ENCODE peak calls at places on chromosome 21, in nine cellular contexts. G is left lung; Y is lower lobe of right lung; C is upper lobe of left lung; I is RWPE2; T is GM12878; D is CD4-positive, CD25-positive, alpha-beta regulatory T cell; V is PC-3; H is psoas muscle. N is an unnamed sample. For H3K36me3, the result is how much of the 10 kb centered on the place peaks cover.

GRCh38 chr21:26795866-26796329 is 49.3 kb downstream of the ADAMTS1 start:
- ATAC-seq in Y (peak), V (peak), C (no peak), I (peak), G (peak), D (no peak), T (no peak), H (peak), N (peak)

GRCh38 chr21:25169370-25169769 is 437.9 kb downstream of the MRPL39 start:
- ATAC-seq in H (no peak), G (no peak), D (no peak), C (no peak), Y (no peak), V (peak), I (no peak), T (no peak), N (no peak)

GRCh38 chr21:33587792-33588484 is 546 bp downstream of the DONSON start:
- ATAC-seq in I (peak), D (peak), V (peak), G (peak), C (peak), H (peak), Y (peak), T (peak), N (peak)

GRCh38 chr21:26112127-26112742 is 58.3 kb downstream of the APP start:
- ATAC-seq in Y (no peak), V (peak), D (no peak), I (no peak), H (no peak), C (no peak), G (no peak), T (peak), N (no peak)

GRCh38 chr21:38577887-38578286 is 79.6 kb upstream of the ERG start:
- ATAC-seq in G (no peak), V (no peak), D (no peak), I (no peak), H (no peak), Y (no peak), T (no peak), C (no peak), N (no peak)

GRCh38 chr21:37508341-37508740 is 141.8 kb downstream of the DYRK1A start:
- ATAC-seq in I (no peak), V (no peak), C (no peak), Y (no peak), T (no peak), H (no peak), G (no peak), D (no peak), N (no peak)

GRCh38 chr21:26148834-26149354 is 21.7 kb downstream of the APP start:
- ATAC-seq in D (no peak), Y (no peak), I (peak), G (peak), T (no peak), H (no peak), C (no peak), V (peak), N (peak)

GRCh38 chr21:38909109-38909508 is 103.4 kb downstream of the ETS2 start:
- ATAC-seq in H (no peak), G (no peak), I (no peak), T (no peak), D (no peak), C (no peak), Y (no peak), V (no peak), N (no peak)

GRCh38 chr21:25997788-25998611 is 172.6 kb downstream of the APP start:
- ATAC-seq in D (no peak), G (peak), H (no peak), Y (peak), V (peak), I (no peak), T (no peak), C (no peak), N (no peak)

DNA sequence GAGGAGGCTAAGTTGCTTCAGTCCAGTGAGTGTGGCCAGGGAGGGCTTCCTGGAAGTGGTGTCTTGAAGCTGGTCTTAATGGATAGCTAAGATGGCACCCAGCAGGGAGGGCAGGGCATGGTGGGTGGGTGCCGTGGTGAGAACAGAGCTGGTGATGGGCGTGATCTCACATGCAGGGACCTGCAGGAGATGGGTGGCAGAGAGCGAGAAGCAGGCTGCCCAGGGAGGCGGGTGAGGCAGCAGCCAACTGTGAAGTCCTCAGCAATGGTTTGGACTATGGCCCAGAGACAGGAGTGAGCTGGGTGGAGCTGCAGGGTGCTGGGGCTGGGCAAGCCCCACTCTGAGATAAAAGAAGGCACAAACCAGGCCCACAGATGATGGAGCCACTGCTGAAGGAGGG is 50.7 kb downstream of the UMODL1 start:
- ATAC-seq in V (no peak), D (no peak), T (no peak), G (peak), Y (no peak), H (no peak), C (no peak), I (no peak), N (no peak)
- H3K27ac ChIP-seq in V (peak), D (no peak), T (no peak), G (no peak), Y (no peak), H (no peak), C (no peak), I (no peak), N (no peak)

DNA sequence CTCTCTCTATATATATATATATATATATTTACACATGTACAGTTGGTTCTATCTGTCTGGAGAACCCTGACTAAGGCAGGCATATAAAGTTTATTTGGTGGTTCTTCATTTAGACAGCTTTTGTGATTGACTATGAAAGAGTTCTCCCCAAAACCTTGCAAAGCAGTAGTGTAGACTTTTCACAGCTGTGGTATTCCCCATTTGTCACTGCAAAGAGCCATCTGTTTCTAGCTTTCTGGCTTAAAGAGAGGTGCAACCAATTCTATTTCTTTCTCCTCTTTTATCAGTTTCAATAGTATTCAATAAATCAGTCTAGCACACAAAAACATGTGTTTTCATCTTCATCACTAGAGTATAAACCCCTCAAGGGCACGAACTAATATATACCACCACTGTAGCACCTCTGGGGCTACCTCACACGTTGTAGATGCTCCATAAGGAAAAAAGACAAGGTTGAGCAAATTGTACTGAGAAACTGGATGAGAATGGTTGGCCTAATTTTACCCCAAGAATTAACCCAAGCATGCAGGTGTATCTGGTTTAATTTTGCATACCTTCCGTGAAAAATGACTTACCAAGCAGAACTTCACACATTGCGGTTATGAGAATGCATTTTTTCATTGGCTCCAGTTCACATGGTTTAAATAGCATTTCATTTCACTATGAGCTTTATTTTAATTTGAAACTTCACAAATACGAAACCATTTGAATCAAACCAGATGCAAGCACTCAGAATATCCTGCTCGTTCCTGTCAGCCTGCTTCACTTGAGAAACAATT is 512.4 kb downstream of the LTN1 start:
- ATAC-seq in V (no peak), D (no peak), T (no peak), C (no peak), G (no peak), H (no peak), I (no peak), Y (no peak), N (no peak)
- H3K36me3 ChIP-seq in V (under half), D (under half), T (under half), C (under half), G (under half), H (under half), I (under half), Y (under half), N (under half)

DNA sequence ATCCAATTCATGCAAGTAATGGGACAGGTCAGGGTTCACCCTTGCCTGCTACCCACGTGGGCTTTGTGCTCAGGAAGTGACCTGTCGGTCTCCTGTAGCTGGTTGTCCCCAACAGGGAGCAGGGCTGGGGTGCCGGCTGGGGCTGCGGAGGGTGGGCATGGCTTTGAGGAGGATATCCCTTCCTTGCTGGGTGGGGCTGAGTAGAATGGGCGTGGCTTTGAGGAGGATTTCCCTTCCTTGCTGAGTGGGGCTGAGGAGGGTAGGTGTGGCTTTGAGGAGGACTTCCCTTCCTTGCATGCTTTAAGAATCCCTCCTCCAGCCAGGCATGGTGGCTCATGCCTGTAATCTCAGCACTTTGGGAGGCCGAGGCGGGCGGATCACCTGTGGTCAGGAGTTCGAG is 151.3 kb downstream of the CLIC6 start:
- ATAC-seq in D (no peak), C (no peak), I (no peak), G (peak), T (no peak), Y (peak), H (peak), V (no peak), N (no peak)
- H3K27ac ChIP-seq in D (no peak), C (no peak), I (peak), G (no peak), T (no peak), Y (no peak), H (peak), V (no peak), N (no peak)

DNA sequence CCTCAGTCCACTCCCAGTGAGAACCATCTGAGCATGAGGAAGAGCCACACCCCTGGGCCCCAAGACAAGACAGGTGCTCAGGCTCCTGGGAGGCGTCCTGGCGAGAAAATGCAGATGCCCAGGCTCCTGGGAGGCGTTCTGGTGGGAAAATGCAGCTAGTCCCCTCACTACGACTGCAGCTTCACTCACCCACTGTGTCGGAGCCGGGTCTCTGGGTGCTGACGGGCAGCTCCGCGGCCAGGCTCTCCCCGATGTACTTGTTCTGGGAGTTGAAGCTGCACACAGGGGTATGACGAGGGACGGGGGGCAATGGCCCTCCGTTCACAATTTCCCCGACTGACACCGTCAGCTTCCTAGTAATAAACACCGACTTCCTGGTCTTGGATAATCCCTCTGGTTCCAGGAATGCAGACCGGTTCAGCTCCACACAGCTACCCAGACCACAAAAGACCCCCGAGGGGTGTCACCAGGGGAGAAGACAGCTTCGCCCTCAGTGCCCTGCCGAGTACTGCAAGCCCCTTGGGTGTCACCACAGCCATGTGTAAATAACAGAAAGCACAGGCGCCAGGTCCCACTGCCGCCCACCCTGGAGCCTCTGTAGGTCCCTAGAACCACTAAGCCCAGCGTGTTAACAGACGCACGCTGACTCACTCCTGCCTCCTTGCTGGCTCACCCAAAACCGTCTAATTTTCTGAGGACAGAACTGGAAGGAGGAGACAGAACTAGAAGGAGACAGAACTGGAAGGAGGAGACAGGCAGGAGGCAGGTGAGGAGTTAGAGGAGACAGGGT is 19.5 kb downstream of the MCM3AP start:
- ATAC-seq in Y (no peak), G (no peak), V (no peak), I (peak), C (no peak), D (no peak), T (no peak), H (peak), N (no peak)
- H3K36me3 ChIP-seq in Y (half or more), G (half or more), V (half or more), I (half or more), C (half or more), D (half or more), T (under half), H (under half), N (under half)

DNA sequence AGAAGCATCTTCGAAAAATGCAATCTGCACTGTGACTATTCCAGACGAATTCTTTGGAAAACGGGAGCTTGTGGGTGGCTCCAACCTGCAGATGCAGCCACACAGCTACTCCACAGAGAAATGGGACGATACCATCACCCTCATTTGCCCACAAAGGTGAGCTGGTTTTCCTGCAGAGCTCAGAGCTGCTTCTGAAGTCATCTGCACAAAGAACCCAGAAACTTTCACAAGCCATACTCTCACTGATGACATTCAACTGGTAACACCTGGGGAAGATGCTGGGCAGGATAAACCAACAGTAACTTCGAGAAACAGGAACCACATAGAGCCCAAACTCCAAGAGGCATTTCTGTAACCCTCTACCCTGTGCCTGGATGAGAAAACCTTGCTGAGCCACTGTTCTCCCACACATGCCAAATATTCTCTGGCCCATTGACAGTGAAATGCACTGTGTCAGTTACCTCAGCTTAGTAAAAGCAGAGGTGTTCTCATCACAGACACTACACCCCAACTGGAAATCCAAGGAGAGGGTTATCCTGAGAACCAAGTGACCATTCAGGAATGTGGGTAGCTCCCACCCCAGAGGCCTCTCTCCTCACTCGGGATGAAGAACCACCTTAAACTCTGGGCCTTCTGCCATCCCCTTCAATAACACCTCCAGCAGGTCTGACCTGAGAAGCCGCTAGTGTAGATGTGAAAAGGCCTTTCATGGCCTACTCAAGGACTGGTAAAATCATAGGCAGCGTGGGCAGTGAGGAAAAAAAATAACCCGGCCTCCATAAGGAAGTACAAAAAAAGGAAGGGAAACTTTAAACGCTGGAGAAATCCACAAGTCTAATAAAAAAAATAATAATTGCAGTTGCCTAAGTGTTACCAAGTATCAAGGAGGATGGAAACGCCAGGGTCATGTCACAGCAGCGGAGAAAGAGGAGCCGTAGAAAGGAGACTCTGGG is 56.7 kb downstream of the HSF2BP start:
- ATAC-seq in T (no peak), C (no peak), I (no peak), H (peak), V (no peak), Y (peak), G (peak), D (no peak), N (no peak)
- H3K27ac ChIP-seq in T (no peak), C (peak), I (peak), H (peak), V (no peak), Y (peak), G (peak), D (no peak), N (no peak)

DNA sequence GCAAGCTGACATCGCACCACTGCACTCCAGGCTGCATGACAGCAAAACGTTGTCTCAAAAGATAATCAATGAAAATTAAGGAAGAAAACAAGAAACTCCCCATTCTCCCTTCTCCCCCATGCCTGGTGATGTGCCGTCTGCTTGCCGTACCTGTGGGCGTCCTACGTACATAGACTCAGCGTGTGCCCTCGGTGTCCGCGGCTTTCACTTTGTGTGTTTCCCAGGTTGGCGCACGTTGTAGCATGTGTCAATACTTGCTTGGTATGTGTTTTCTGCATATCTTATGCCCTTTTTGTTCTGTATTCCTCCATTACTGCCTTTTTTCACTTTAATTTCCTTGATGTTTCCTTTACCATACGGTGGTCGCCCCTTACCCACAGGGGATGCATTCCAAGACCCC is 53.8 kb downstream of the PCNT start:
- ATAC-seq in V (no peak), H (no peak), T (no peak), G (no peak), D (no peak), I (no peak), Y (no peak), C (no peak), N (no peak)
- H3K36me3 ChIP-seq in V (under half), H (under half), T (under half), G (half or more), D (under half), I (under half), Y (under half), C (under half), N (under half)

GRCh38 chr21:32410916-32411315 is 1.6 kb upstream of the EVA1C start:
- ATAC-seq in D (no peak), C (no peak), T (no peak), V (no peak), I (no peak), G (no peak), H (no peak), Y (no peak), N (no peak)
- H3K27ac ChIP-seq in D (no peak), C (peak), T (no peak), V (no peak), I (peak), G (peak), H (peak), Y (peak), N (peak)

DNA sequence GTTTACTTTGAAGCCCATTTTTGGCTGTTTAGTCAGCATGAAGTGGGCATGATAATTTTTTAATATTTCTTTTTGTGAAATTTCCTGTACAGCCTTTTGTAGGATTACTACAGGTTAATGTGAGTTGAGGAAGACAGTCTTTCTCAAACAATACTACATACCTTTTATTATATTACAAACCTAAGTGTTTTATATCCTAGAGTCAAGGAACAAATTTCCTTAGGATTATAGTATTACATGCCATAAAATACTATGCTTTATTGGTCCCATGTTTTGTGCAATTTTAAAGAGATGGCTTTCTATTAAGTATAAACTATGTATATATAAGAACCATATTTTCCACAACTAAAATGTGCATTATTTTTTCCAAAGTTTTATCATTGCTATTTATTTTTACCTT is 9.2 kb upstream of the CHAF1B start:
- ATAC-seq in G (no peak), V (no peak), H (no peak), D (no peak), Y (no peak), I (no peak), C (no peak), T (no peak), N (no peak)
- H3K36me3 ChIP-seq in G (half or more), V (under half), H (under half), D (half or more), Y (half or more), I (half or more), C (under half), T (under half), N (half or more)

DNA sequence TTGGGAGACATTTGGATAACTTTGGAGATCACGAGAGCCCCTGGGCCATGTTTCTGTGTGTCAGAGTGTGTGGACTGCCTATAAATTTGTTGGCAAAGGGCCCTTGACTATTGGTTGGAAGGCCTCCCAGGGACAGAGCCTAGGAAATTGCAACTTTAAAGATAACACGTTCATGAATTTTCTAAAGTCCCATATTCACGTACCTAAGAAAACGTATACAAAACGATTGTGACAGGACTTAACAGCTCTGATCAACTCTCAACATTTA is 55.8 kb downstream of the DOP1B start:
- ATAC-seq in H (no peak), Y (no peak), V (no peak), I (no peak), T (no peak), G (no peak), C (no peak), D (no peak), N (no peak)
- H3K27ac ChIP-seq in H (no peak), Y (no peak), V (peak), I (peak), T (no peak), G (no peak), C (no peak), D (no peak), N (no peak)

N was measured in gastroesophageal sphincter.